ENCODE peak calls at places on chromosomes 3 and 15, in five cellular contexts. T is fibroblast of lung, D is heart left ventricle, J is NT2/D1, Y is dorsolateral prefrontal cortex. C is an unnamed sample.

GRCh38 chr15:67917636-67918035 is 77.8 kb upstream of the RNU6-1 start:
- DNase-seq in D (no peak), J (no peak), Y (no peak), T (no peak), C (no peak)

GRCh38 chr3:50516048-50516871 is 12.8 kb upstream of the CACNA2D2 start:
- DNase-seq in T (no peak), D (peak; percentile 87), J (peak; percentile 76), Y (no peak), C (peak; percentile 89)

GRCh38 chr15:63157891-63158431 is 684 bp upstream of the RPS27L start:
- DNase-seq in J (peak; percentile 48), D (peak; percentile 62), Y (no peak), T (peak; percentile 86), C (peak; percentile 52)

GRCh38 chr3:82048711-82049110 is 287.3 kb upstream of the GBE1 start:
- DNase-seq in T (no peak), J (no peak), Y (no peak), D (no peak), C (no peak)

GRCh38 chr3:14082108-14082657 is 42.5 kb downstream of the CHCHD4 start:
- DNase-seq in D (no peak), J (no peak), Y (no peak), T (no peak), C (no peak)

GRCh38 chr3:126389112-126389791 is 5.5 kb upstream of the CFAP100 start:
- DNase-seq in T (peak; percentile 75), Y (peak; percentile 88), D (peak; percentile 94), J (peak; percentile 92), C (peak; percentile 97)

GRCh38 chr3:38739396-38739689 is 76.7 kb downstream of the SCN10A start:
- DNase-seq in D (no peak), Y (no peak), J (no peak), T (no peak), C (no peak)

GRCh38 chr3:149816986-149817385 is 4.0 kb downstream of the RNF13 start:
- DNase-seq in Y (no peak), D (no peak), T (no peak), J (no peak), C (no peak)

GRCh38 chr3:53102601-53103147 is 27.6 kb downstream of the RFT1 start:
- DNase-seq in Y (no peak), J (no peak), D (no peak), T (no peak), C (no peak)

GRCh38 chr15:70054366-70054765 is 43.4 kb downstream of the TLE3 start:
- DNase-seq in J (no peak), T (no peak), D (no peak), Y (no peak), C (peak; percentile 22)

GRCh38 chr3:43203022-43203421 is 83.3 kb upstream of the SNRK start:
- DNase-seq in T (no peak), Y (no peak), D (no peak), J (no peak), C (no peak)

GRCh38 chr15:85421116-85421925 is 40.9 kb downstream of the AKAP13 start:
- DNase-seq in T (peak; percentile 79), J (no peak), D (no peak), Y (no peak), C (no peak)

GRCh38 chr3:146058241-146058640 is 102.7 kb downstream of the PLOD2 start:
- DNase-seq in Y (no peak), J (no peak), D (no peak), T (no peak), C (no peak)

GRCh38 chr3:45949432-45949831 is 6.2 kb downstream of the CXCR6 start:
- DNase-seq in D (no peak), J (no peak), Y (no peak), T (no peak), C (no peak)

GRCh38 chr3:142953443-142953842 is 10.0 kb downstream of the PAQR9 start:
- DNase-seq in D (no peak), Y (no peak), J (no peak), T (no peak), C (no peak)

GRCh38 chr3:37862712-37863551 is 1.3 kb downstream of the CTDSPL start:
- DNase-seq in D (peak; percentile 38), T (peak; percentile 83), Y (no peak), J (no peak), C (peak; percentile 31)

GRCh38 chr3:180615954-180616353 is 14.0 kb downstream of the TTC14 start:
- DNase-seq in T (no peak), J (no peak), D (no peak), Y (no peak), C (no peak)

GRCh38 chr3:50651875-50652529 is 22.7 kb upstream of the DOCK3 start:
- DNase-seq in Y (no peak), T (no peak), D (peak; percentile 61), J (peak; percentile 32), C (no peak)

GRCh38 chr15:82808634-82809041 is 790 bp upstream of the WHAMM start:
- DNase-seq in T (no peak), D (no peak), Y (no peak), J (no peak), C (no peak)

GRCh38 chr3:136465296-136465695 is 215.2 kb downstream of the PCCB start:
- DNase-seq in T (peak; percentile 18), D (no peak), J (no peak), Y (no peak), C (no peak)

GRCh38 chr3:32844322-32844654 is 26.5 kb downstream of the TRIM71 start:
- DNase-seq in J (no peak), D (no peak), Y (no peak), T (no peak), C (no peak)

GRCh38 chr3:52088445-52089367 is 32.3 kb upstream of the DUSP7 start:
- DNase-seq in Y (no peak), J (no peak), T (peak; percentile 60), D (peak; percentile 37), C (peak; percentile 78)

GRCh38 chr15:45391746-45392711 is 13.7 kb upstream of the GATM start:
- DNase-seq in T (no peak), D (peak; percentile 47), J (no peak), Y (no peak), C (no peak)

DNA sequence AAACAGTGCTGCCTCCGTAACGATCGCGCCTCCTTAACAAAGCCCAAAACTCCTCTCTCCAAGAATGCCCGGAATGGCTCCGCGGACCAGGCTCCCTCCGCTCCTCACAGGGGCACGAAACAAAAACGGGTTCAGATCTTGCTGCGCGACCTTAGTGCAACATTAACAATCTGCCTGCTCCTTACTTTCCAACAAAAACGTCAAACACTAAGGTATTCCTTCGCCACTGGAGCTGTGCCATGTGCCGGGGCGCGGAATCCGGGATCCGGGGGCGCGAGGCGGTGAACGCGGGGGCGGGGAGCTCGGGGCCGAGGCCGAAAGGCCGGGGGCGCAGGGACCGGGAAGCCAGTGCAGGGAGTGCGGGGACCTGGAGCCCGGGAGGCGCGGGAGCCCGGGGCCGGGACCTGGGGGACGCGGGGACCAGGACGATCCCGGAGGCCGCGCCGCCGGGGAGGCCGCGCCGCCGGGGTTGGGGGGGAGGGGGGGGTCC is 424 bp downstream of the CYFIP1 start:
- DNase-seq in T (peak; percentile 36), J (no peak), D (peak; percentile 42), Y (no peak), C (peak; percentile 72)
- H3K4me3 ChIP-seq in T (peak overlapping the region; percentile 99), J (peak overlapping the region; percentile 64), D (peak overlapping the region; percentile 72), Y (peak overlapping the region; percentile 82), C (peak overlapping the region; percentile 98)

GRCh38 chr15:78943692-78944091 is 1.2 kb downstream of the CTSH start:
- DNase-seq in D (no peak), T (peak; percentile 44), Y (no peak), J (no peak), C (no peak)
- H3K4me3 ChIP-seq in D (peak overlapping the region; percentile 56), T (no peak overlapping the region), Y (peak overlapping the region; percentile 76), J (peak overlapping the region; percentile 64), C (peak overlapping the region; percentile 63)

GRCh38 chr3:124032351-124032880 is 40.5 kb upstream of the ROPN1 start:
- DNase-seq in D (peak; percentile 76), J (no peak), T (peak; percentile 37), Y (peak; percentile 59), C (peak; percentile 83)

GRCh38 chr3:124034809-124035152 is 42.9 kb upstream of the ROPN1 start:
- DNase-seq in Y (no peak), D (no peak), T (no peak), J (no peak), C (no peak)

GRCh38 chr3:124034016-124034808 is 42.3 kb upstream of the ROPN1 start:
- DNase-seq in J (no peak), D (peak; percentile 28), Y (peak; percentile 42), T (peak; percentile 69), C (peak; percentile 64)

GRCh38 chr3:124033360-124034015 is 41.6 kb upstream of the ROPN1 start:
- DNase-seq in J (no peak), D (peak; percentile 26), T (peak; percentile 12), Y (peak; percentile 45), C (peak; percentile 63)

GRCh38 chr3:124032881-124033359 is 41.0 kb upstream of the ROPN1 start:
- DNase-seq in Y (peak; percentile 88), T (peak; percentile 85), D (peak; percentile 88), J (peak; percentile 74), C (peak; percentile 85)
- H3K4me3 ChIP-seq in Y (peak overlapping the region; percentile 64), T (peak overlapping the region; percentile 57), D (peak overlapping the region; percentile 87), J (peak overlapping the region; percentile 81), C (peak overlapping the region; percentile 88)

DNA sequence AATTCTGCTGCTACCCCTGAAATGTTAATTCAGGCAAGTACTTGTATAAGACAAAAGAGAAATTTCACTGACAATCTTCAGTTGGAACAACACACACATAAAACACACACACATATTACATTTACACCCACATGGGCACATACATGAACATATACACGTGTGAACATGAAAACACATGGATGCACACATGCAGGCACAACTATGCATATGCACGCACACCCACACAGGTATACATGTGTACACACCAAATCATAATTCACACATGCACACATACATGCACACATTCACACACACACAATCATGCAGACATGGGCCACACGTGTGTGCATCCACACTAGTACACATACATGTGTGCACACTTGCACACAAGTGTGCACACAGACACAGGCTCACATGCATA is 277.8 kb downstream of the OCA2 start:
- DNase-seq in J (no peak), D (no peak), Y (no peak), T (no peak), C (no peak)
- H3K4me3 ChIP-seq in J (no peak overlapping the region), D (no peak overlapping the region), Y (no peak overlapping the region), T (no peak overlapping the region), C (no peak overlapping the region)

GRCh38 chr3:169522595-169523529 is 140.7 kb downstream of the MECOM start:
- DNase-seq in Y (no peak), J (no peak), D (no peak), T (no peak), C (no peak)
- H3K4me3 ChIP-seq in Y (no peak overlapping the region), J (no peak overlapping the region), D (no peak overlapping the region), T (no peak overlapping the region), C (no peak overlapping the region)